ENCODE peak calls at places on chromosomes 16 and 17, in four cellular contexts. N, S, P and G are unnamed samples.

GRCh38 chr17:77892469-77893143 is 65.9 kb upstream of the TNRC6C start:
- DNase-seq in N (no peak), S (no peak), P (no peak), G (no peak)

GRCh38 chr17:77089118-77089477 is 51.7 kb upstream of the SEC14L1 start:
- DNase-seq in N (no peak), S (peak), P (no peak), G (no peak)

GRCh38 chr16:89297156-89297869 is 79.8 kb downstream of the ZNF778 start:
- DNase-seq in N (no peak), P (no peak), S (no peak), G (no peak)

GRCh38 chr17:27878776-27879562 is 14.2 kb downstream of the LYRM9 start:
- DNase-seq in P (no peak), N (no peak), S (no peak), G (no peak)

GRCh38 chr17:47862621-47863440 is 11.9 kb upstream of the SP6 start:
- DNase-seq in N (no peak), P (peak), S (no peak), G (no peak)

GRCh38 chr17:14125518-14126125 is 56.3 kb downstream of the COX10 start:
- DNase-seq in P (no peak), S (no peak), N (no peak), G (no peak)

GRCh38 chr17:4750606-4751005 is 10.9 kb upstream of the CXCL16 start:
- DNase-seq in N (no peak), P (no peak), S (no peak), G (no peak)

GRCh38 chr17:7982171-7982570 is 20.2 kb upstream of the GUCY2D start:
- DNase-seq in N (peak), P (peak), S (no peak), G (no peak)

GRCh38 chr17:48961516-48962233 is 6.7 kb downstream of the GIP start:
- DNase-seq in N (no peak), P (peak), S (no peak), G (no peak)

GRCh38 chr17:17204041-17204591 is 2.0 kb downstream of the PLD6 start:
- DNase-seq in N (no peak), S (peak), P (no peak), G (no peak)

GRCh38 chr16:55470533-55471371 is 8.2 kb upstream of the MMP2 start:
- DNase-seq in P (peak), N (no peak), S (no peak), G (no peak)

GRCh38 chr17:80970762-80971703 is 20.6 kb upstream of the CHMP6 start:
- DNase-seq in P (no peak), N (no peak), S (no peak), G (no peak)

GRCh38 chr17:39754161-39754957 is 16.6 kb downstream of the GRB7 start:
- DNase-seq in S (peak), P (peak), N (no peak), G (peak)

GRCh38 chr17:39756376-39757079 is 18.8 kb downstream of the GRB7 start:
- DNase-seq in S (no peak), P (no peak), N (no peak), G (no peak)

GRCh38 chr17:39753514-39754160 is 15.9 kb downstream of the GRB7 start:
- DNase-seq in P (no peak), S (peak), N (no peak), G (no peak)

GRCh38 chr17:39755550-39756375 is 18.0 kb downstream of the GRB7 start:
- DNase-seq in P (peak), N (no peak), S (peak), G (no peak)

GRCh38 chr17:39754958-39755549 is 17.3 kb downstream of the GRB7 start:
- DNase-seq in S (peak), N (no peak), P (no peak), G (no peak)
- H3K4me3 ChIP-seq in S (peak), N (peak), P (peak), G (peak)

GRCh38 chr17:73109603-73110002 is 17.1 kb upstream of the SLC39A11 start:
- DNase-seq in N (no peak), S (no peak), P (no peak), G (no peak)

GRCh38 chr17:73104450-73104849 is 12.0 kb upstream of the SLC39A11 start:
- DNase-seq in N (no peak), P (no peak), S (no peak), G (no peak)

GRCh38 chr17:73103661-73104335 is 11.3 kb upstream of the SLC39A11 start:
- DNase-seq in P (peak), S (no peak), N (no peak), G (no peak)

GRCh38 chr17:73101031-73101430 is 8.5 kb upstream of the SLC39A11 start:
- DNase-seq in S (no peak), P (no peak), N (no peak), G (no peak)

GRCh38 chr17:73105448-73105847 is 13.0 kb upstream of the SLC39A11 start:
- DNase-seq in S (no peak), P (no peak), N (no peak), G (no peak)
- H3K4me3 ChIP-seq in S (no peak), P (no peak), N (no peak), G (no peak)

DNA sequence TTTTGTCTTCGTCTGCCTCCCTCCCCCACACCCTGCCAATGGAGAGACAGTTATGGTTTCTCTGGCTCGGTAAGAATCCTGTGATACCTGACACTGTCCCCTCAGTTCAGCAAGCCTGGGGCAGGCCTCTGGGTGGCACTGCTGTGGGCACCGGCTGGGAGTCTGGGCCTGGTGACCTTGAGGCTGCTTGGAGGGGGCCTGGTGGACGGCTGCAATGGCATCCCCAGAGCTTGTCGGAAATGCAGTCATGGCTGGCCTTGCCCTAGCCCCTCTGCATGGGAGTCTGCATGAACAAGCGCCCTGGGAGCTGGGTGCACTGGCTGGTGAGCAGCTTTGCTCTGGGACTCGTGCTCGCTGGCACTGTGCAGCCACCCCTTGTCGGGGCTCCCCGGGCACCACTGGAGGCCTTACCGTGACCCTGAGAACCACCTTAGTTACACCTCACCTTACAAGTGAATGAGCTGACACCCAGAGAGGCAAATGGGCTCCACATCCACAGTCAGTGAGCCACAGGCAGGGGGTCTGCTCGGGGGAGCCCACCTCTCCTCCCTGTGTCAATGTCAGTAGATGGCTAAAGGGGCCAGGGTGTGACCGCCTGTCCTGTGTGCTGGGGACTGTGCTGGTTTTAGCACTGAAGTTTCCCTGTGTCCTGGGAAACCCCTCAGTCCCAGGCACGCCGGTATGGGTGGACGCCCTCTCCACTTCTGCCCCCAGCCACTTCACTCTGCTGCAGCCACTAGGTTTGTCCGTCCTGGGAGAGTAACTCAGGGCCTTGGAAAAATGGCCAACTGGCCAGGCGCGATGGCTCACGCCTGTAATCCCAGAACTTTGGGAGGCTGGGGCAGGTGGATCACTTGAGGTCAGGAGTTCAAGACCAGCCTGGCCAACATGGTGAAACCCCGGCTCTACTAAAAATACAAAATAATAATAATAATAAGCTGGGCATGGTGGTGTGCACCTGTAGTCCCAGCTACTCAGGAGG is 1.4 kb downstream of the LGALS3BP start:
- DNase-seq in P (no peak), N (no peak), S (no peak), G (no peak)
- H3K4me3 ChIP-seq in P (peak), N (no peak), S (no peak), G (peak)

GRCh38 chr16:13956635-13957196 is 36.8 kb downstream of the ERCC4 start:
- DNase-seq in P (no peak), N (no peak), S (no peak), G (no peak)
- H3K4me3 ChIP-seq in P (no peak), N (peak), S (peak), G (peak)